ENCODE peak calls at places on chromosomes 2 and 18, in six cellular contexts. One of them, this sample, is unnamed.

GRCh38 chr18:63867368-63867767 is 20.1 kb upstream of the SERPINB2 start:
- DNase-seq in aorta: no peak
- DNase-seq in ovary: no peak
- DNase-seq in MM.1S: no peak
- DNase-seq in AG04449: no peak
- DNase-seq in body of pancreas: no peak
- DNase-seq in this sample: no peak

GRCh38 chr18:12059334-12060181 is 34.1 kb upstream of the ANKRD62 start:
- DNase-seq in aorta: no peak
- DNase-seq in ovary: no peak
- DNase-seq in MM.1S: no peak
- DNase-seq in AG04449: no peak
- DNase-seq in body of pancreas: no peak
- DNase-seq in this sample: no peak

GRCh38 chr18:46416706-46417638 is 240.0 kb downstream of the LOXHD1 start:
- DNase-seq in aorta: peak
- DNase-seq in ovary: no peak
- DNase-seq in MM.1S: peak
- DNase-seq in AG04449: no peak
- DNase-seq in body of pancreas: no peak
- DNase-seq in this sample: no peak

GRCh38 chr18:3088444-3088843 is 75.5 kb upstream of the LPIN2 start:
- DNase-seq in aorta: no peak
- DNase-seq in ovary: no peak
- DNase-seq in MM.1S: no peak
- DNase-seq in AG04449: no peak
- DNase-seq in body of pancreas: peak
- DNase-seq in this sample: no peak

GRCh38 chr18:23868341-23868740 is 146.2 kb upstream of the TTC39C start:
- DNase-seq in aorta: no peak
- DNase-seq in ovary: no peak
- DNase-seq in MM.1S: no peak
- DNase-seq in AG04449: no peak
- DNase-seq in body of pancreas: no peak
- DNase-seq in this sample: no peak

GRCh38 chr2:52145005-52145404 is 1113.1 kb upstream of the NRXN1 start:
- DNase-seq in aorta: no peak
- DNase-seq in ovary: no peak
- DNase-seq in MM.1S: no peak
- DNase-seq in AG04449: no peak
- DNase-seq in body of pancreas: no peak
- DNase-seq in this sample: no peak

GRCh38 chr2:239311132-239312040 is 89.4 kb downstream of the HDAC4 start:
- DNase-seq in aorta: peak
- DNase-seq in ovary: peak
- DNase-seq in MM.1S: no peak
- DNase-seq in AG04449: no peak
- DNase-seq in body of pancreas: peak
- DNase-seq in this sample: no peak

GRCh38 chr2:212646698-212647097 is 108.1 kb upstream of the ERBB4 start:
- DNase-seq in aorta: no peak
- DNase-seq in ovary: no peak
- DNase-seq in MM.1S: no peak
- DNase-seq in AG04449: peak
- DNase-seq in body of pancreas: no peak
- DNase-seq in this sample: peak

GRCh38 chr2:96256611-96257113 is 9.1 kb downstream of the TMEM127 start:
- DNase-seq in aorta: no peak
- DNase-seq in ovary: no peak
- DNase-seq in MM.1S: no peak
- DNase-seq in AG04449: no peak
- DNase-seq in body of pancreas: no peak
- DNase-seq in this sample: no peak

GRCh38 chr18:3773303-3773702 is 323.3 kb downstream of the TGIF1 start:
- DNase-seq in aorta: no peak
- DNase-seq in ovary: no peak
- DNase-seq in MM.1S: no peak
- DNase-seq in AG04449: no peak
- DNase-seq in body of pancreas: peak
- DNase-seq in this sample: no peak

GRCh38 chr18:59743561-59743960 is 46.3 kb upstream of the CCBE1 start:
- DNase-seq in aorta: no peak
- DNase-seq in ovary: no peak
- DNase-seq in MM.1S: no peak
- DNase-seq in AG04449: no peak
- DNase-seq in body of pancreas: no peak
- DNase-seq in this sample: no peak

GRCh38 chr2:174487536-174488162 is 820 bp upstream of the GPR155 start:
- DNase-seq in aorta: no peak
- DNase-seq in ovary: no peak
- DNase-seq in MM.1S: no peak
- DNase-seq in AG04449: no peak
- DNase-seq in body of pancreas: no peak
- DNase-seq in this sample: no peak

GRCh38 chr2:174486614-174487535 is at the start of gene GPR155:
- DNase-seq in aorta: peak
- DNase-seq in ovary: peak
- DNase-seq in MM.1S: peak
- DNase-seq in AG04449: peak
- DNase-seq in body of pancreas: peak
- DNase-seq in this sample: peak

GRCh38 chr2:174482854-174483253 is 4.0 kb downstream of the GPR155 start:
- DNase-seq in aorta: no peak
- DNase-seq in ovary: no peak
- DNase-seq in MM.1S: no peak
- DNase-seq in AG04449: no peak
- DNase-seq in body of pancreas: no peak
- DNase-seq in this sample: no peak

GRCh38 chr2:174485763-174486613 is 841 bp downstream of the GPR155 start:
- DNase-seq in aorta: peak
- DNase-seq in ovary: peak
- DNase-seq in MM.1S: peak
- DNase-seq in AG04449: no peak
- DNase-seq in body of pancreas: peak
- DNase-seq in this sample: no peak

GRCh38 chr2:174484573-174484972 is 2.3 kb downstream of the GPR155 start:
- DNase-seq in aorta: no peak
- DNase-seq in ovary: no peak
- DNase-seq in MM.1S: no peak
- DNase-seq in AG04449: no peak
- DNase-seq in body of pancreas: no peak
- DNase-seq in this sample: no peak
- H3K4me3 ChIP-seq in aorta: no peak
- H3K4me3 ChIP-seq in ovary: no peak
- H3K4me3 ChIP-seq in MM.1S: no peak
- H3K4me3 ChIP-seq in AG04449: no peak
- H3K4me3 ChIP-seq in body of pancreas: no peak
- H3K4me3 ChIP-seq in this sample: no peak

DNA sequence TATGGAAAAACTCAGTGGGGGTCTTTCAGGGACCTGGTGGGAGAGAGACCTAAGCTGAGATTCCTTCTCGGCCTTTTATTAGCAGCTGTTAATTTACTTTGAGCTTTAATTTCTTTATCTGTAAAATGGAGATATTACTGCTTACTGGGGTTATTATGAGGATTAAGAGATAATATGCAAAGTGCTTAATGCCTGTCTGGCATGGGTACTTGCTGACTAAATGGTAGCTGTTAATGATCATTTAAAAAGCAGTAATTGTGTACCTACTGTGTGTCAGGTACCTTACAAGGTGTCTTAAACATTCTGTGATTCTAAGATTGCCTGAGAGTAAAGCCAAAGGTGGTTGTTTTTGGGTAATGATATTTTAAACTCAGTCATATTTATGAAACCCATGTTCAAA is 2.6 kb downstream of the ITGA6 start:
- DNase-seq in aorta: no peak
- DNase-seq in ovary: no peak
- DNase-seq in MM.1S: no peak
- DNase-seq in AG04449: no peak
- DNase-seq in body of pancreas: no peak
- DNase-seq in this sample: no peak
- H3K4me3 ChIP-seq in aorta: no peak
- H3K4me3 ChIP-seq in ovary: peak
- H3K4me3 ChIP-seq in MM.1S: no peak
- H3K4me3 ChIP-seq in AG04449: no peak
- H3K4me3 ChIP-seq in body of pancreas: no peak
- H3K4me3 ChIP-seq in this sample: no peak

GRCh38 chr2:58730764-58731487 is 489.8 kb upstream of the FANCL start:
- DNase-seq in aorta: no peak
- DNase-seq in ovary: no peak
- DNase-seq in MM.1S: no peak
- DNase-seq in AG04449: no peak
- DNase-seq in body of pancreas: no peak
- DNase-seq in this sample: no peak

GRCh38 chr2:58732999-58733398 is 491.9 kb upstream of the FANCL start:
- DNase-seq in aorta: no peak
- DNase-seq in ovary: no peak
- DNase-seq in MM.1S: no peak
- DNase-seq in AG04449: no peak
- DNase-seq in body of pancreas: no peak
- DNase-seq in this sample: no peak

GRCh38 chr2:58731488-58731869 is 490.4 kb upstream of the FANCL start:
- DNase-seq in aorta: no peak
- DNase-seq in ovary: no peak
- DNase-seq in MM.1S: no peak
- DNase-seq in AG04449: no peak
- DNase-seq in body of pancreas: no peak
- DNase-seq in this sample: no peak

DNA sequence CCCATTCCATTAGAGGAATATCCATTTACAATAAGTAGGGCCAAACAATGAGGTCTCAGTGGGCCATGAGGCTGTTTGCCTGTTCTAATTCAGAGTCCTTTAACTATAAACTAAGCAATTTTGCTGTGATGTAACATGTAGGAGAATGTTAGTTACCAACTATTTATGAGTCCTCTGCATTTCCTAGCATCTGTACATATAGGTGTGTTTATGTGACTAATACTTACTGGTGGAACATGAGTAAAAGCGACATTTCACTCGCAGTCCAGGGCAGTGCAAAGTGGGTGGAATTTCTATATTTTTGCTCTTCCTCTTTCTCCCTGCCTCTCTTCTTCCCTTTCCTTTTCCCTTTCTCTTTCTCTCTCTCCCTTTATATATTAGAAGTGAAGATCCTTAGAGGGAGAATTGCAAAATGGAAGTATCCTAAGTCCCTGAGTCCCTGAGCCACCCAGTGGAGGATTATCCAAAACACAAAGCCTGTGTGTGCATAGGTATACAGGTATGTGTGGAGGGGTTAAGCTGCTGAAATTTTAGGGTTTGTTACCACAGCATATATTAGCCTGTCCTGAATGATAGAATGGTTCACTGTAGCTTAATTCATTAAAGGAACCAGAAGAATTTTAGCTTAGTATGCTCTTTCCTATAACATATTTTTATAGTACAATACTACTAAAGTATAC is 487.0 kb upstream of the FANCL start:
- DNase-seq in aorta: no peak
- DNase-seq in ovary: no peak
- DNase-seq in MM.1S: no peak
- DNase-seq in AG04449: no peak
- DNase-seq in body of pancreas: no peak
- DNase-seq in this sample: no peak
- H3K4me3 ChIP-seq in aorta: no peak
- H3K4me3 ChIP-seq in ovary: no peak
- H3K4me3 ChIP-seq in MM.1S: no peak
- H3K4me3 ChIP-seq in AG04449: no peak
- H3K4me3 ChIP-seq in body of pancreas: no peak
- H3K4me3 ChIP-seq in this sample: no peak

GRCh38 chr2:227781841-227782240 is 31.8 kb upstream of the CCL20 start:
- DNase-seq in aorta: no peak
- DNase-seq in ovary: no peak
- DNase-seq in MM.1S: no peak
- DNase-seq in AG04449: no peak
- DNase-seq in body of pancreas: no peak
- DNase-seq in this sample: no peak
- H3K4me3 ChIP-seq in aorta: no peak
- H3K4me3 ChIP-seq in ovary: no peak
- H3K4me3 ChIP-seq in MM.1S: no peak
- H3K4me3 ChIP-seq in AG04449: no peak
- H3K4me3 ChIP-seq in body of pancreas: no peak
- H3K4me3 ChIP-seq in this sample: no peak

DNA sequence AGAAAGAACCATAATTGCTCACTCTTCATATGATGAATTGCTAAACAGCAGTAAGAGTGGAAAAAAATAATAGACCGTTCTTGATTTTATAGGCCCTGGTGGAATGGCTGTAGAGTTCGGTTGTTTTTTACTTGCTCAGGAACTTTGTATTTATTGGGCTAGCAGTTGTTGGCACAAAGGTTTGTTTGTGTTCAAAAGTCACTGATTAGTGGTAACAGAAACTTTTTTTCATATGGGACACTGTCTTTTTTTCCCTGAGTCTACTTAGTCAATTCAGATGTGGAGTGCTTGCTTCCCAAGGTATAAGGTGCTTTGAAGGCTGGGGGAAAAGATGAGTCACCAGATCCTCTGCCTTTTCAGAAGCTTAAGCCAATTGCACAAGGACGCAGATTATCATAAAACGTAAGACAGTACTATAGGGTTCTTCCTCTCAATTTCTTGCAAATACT is 25.8 kb downstream of the PHLPP1 start:
- DNase-seq in aorta: no peak
- DNase-seq in ovary: no peak
- DNase-seq in MM.1S: no peak
- DNase-seq in AG04449: no peak
- DNase-seq in body of pancreas: peak
- DNase-seq in this sample: no peak
- H3K4me3 ChIP-seq in aorta: no peak
- H3K4me3 ChIP-seq in ovary: no peak
- H3K4me3 ChIP-seq in MM.1S: no peak
- H3K4me3 ChIP-seq in AG04449: no peak
- H3K4me3 ChIP-seq in body of pancreas: no peak
- H3K4me3 ChIP-seq in this sample: no peak

This sample was measured in skeletal muscle cell.